ENCODE peak calls at places on chromosomes 12 and 14, in four cellular contexts. R is K562, K is GM12878, X is HepG2. L is an unnamed sample.

GRCh38 chr12:110661337-110661972 is 27.5 kb downstream of the HVCN1 start:
- DNase-seq in R (no peak), K (peak), X (no peak), L (no peak)

GRCh38 chr14:102057480-102058114 is 29.2 kb downstream of the HSP90AA1 start:
- DNase-seq in R (no peak), K (no peak), X (no peak), L (no peak)

GRCh38 chr12:118376089-118377004 is at the start of gene SUDS3:
- DNase-seq in R (peak), K (peak), X (peak), L (peak)

GRCh38 chr12:103637429-103637828 is 50.4 kb downstream of the STAB2 start:
- DNase-seq in R (no peak), K (no peak), X (no peak), L (no peak)

GRCh38 chr12:109467978-109468676 is 9.0 kb downstream of the KCTD10 start:
- DNase-seq in R (peak), K (no peak), X (no peak), L (no peak)

GRCh38 chr14:96064866-96065265 is 25.7 kb downstream of the C14orf132 start:
- DNase-seq in R (no peak), K (no peak), X (no peak), L (no peak)

GRCh38 chr12:48744251-48745008 is 27.9 kb upstream of the CCNT1 start:
- DNase-seq in R (no peak), K (no peak), X (no peak), L (no peak)

GRCh38 chr12:49049566-49050224 is 10.9 kb downstream of the KMT2D start:
- DNase-seq in R (no peak), K (no peak), X (no peak), L (no peak)

GRCh38 chr12:30928356-30929264 is 2.1 kb downstream of the TSPAN11 start:
- DNase-seq in R (no peak), K (no peak), X (no peak), L (no peak)

GRCh38 chr12:129549656-129550055 is 354.2 kb downstream of the TMEM132D start:
- DNase-seq in R (no peak), K (no peak), X (no peak), L (no peak)

GRCh38 chr14:29607129-29607528 is 320.5 kb downstream of the PRKD1 start:
- DNase-seq in R (no peak), K (no peak), X (no peak), L (no peak)

GRCh38 chr14:100538566-100539318 is 48.5 kb downstream of the BEGAIN start:
- DNase-seq in R (no peak), K (no peak), X (no peak), L (no peak)

GRCh38 chr12:111754671-111755070 is 12.1 kb upstream of the ALDH2 start:
- DNase-seq in R (no peak), K (no peak), X (no peak), L (no peak)

GRCh38 chr14:77092676-77093075 is 5.4 kb upstream of the CIPC start:
- DNase-seq in R (no peak), K (no peak), X (no peak), L (no peak)

DNA sequence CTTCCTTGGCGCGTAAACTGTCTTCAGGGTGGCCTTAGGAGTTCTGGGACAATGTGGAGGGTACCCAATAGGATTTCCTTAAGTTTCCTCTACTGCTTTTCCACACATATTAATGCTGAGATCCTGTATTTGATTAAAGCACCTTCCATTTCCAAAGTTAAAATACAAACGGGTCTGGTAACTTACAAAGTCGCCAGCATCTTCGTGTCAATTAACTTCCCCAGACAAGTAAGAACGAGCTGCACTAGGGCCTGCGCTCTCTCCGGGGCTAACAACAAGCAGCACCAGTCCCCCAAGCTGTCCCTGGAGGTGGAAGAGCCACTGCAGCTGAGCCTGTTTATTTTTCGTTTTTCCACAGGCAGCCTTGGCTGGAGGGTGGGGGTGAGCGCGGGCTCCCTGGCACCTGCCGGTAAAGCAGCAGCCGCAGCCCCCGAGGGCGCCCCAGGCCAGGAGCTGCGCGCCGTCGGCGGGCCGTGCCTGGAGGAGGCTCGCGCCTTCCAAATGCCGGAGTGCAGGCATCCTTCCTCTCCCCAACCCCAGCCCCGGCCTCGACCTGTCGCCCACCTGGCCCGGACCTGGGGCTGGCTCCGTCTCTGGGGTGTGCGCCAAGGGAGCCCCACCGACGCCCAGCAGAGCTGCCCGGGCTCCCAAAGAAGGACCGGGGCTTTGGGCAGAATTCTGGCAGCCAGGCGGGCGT is 130.7 kb downstream of the NDUFA12 start:
- DNase-seq in R (no peak), K (no peak), X (no peak), L (no peak)
- TF ChIP-seq JUNB in R (no peak), K (no peak), X (no peak), L (no peak)

GRCh38 chr12:62922539-62922938 is 12.4 kb downstream of the PPM1H start:
- DNase-seq in R (no peak), K (no peak), X (no peak), L (no peak)

GRCh38 chr12:62917939-62918338 is 17.0 kb downstream of the PPM1H start:
- DNase-seq in R (no peak), K (no peak), X (no peak), L (no peak)

GRCh38 chr12:62924084-62924483 is 10.9 kb downstream of the PPM1H start:
- DNase-seq in R (no peak), K (no peak), X (no peak), L (no peak)

GRCh38 chr12:62917066-62917465 is 17.9 kb downstream of the PPM1H start:
- DNase-seq in R (no peak), K (no peak), X (no peak), L (no peak)

DNA sequence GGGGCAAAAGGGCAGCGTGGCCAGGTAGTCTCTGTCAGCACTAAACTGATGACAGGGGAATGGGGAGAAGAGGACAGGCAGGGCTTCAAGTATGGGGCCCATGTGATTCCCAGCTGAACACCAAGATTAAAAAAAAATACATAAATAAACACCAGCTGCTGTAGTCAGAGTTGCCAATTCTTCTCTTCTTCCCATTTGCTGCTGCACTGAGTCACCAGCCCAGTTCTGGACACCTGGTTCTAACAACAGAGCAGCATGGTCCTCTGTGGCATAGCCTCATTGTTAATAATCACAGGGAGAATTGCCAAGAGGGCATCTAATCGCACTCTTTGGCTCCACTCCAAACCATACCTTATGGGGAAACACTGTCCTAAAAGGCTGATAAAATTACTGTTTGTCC is 15.1 kb downstream of the PPM1H start:
- DNase-seq in R (no peak), K (no peak), X (no peak), L (no peak)
- TF ChIP-seq MYC in R (no peak), K (no peak), X (no peak), L (no peak)

GRCh38 chr14:90087433-90087832 is 25.6 kb downstream of the KCNK13 start:
- DNase-seq in R (no peak), K (no peak), X (peak), L (no peak)
- TF ChIP-seq CHD4 in R (no peak), K (no peak), X (no peak), L (no peak)

DNA sequence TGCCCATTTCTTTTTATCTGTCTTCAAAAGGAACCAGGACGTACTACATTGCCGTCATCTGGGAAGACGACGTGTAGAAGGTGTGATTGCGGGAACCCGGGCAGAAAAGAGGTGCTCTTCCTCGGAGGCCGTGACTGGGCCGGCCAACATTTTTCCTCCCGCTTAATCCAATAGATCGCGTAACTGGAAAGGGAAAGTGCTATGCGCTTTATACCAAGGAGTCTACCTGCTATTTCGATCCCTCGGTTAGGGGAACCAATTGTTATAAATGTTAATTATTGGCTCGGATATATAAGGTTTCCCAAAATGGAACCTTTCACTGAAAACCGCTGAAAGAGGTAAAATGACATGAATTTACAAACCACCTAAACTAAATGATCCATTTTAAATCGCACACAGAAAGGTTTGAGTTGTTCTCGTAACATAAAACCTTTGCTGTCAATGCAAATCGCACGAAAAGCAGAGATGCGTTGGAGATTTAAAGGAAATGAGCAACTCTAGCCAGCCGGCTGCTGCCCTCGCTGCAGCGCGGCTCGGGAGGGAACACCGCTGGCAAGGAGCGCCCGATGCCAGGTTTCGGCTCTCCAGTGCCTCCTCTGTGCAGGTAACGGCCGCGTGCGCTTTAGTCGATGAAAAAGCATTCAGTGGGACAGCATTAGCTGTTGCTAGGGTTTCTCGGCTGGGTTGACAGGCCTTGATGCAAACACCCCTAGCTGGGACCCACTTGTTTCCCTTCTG is 2.8 kb upstream of the SIX1 start:
- DNase-seq in R (no peak), K (no peak), X (no peak), L (no peak)
- TF ChIP-seq JUNB in R (no peak), K (no peak), X (no peak), L (no peak)

DNA sequence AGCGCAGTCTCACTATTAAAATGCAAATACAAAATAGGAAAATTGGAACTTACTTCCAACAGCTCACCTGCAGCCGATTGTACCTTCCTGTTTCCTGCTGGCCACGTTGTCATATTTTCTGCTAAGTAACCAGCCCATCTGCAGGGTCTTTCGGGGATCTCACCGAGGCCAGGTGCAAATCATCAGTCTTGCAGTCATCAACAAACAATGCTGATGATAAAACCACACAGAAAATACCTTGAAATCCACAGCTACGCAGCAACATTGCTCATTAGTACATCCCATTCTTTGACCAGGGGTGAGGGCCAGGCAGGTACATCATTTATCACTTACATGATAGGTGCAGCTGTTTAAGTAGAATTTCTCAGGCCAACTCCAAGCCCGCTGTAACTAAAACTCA is 406.9 kb downstream of the TMEM121 start:
- DNase-seq in R (no peak), K (no peak), X (no peak), L (no peak)
- TF ChIP-seq MYC in R (no peak), K (no peak), X (no peak), L (no peak)

GRCh38 chr12:50689437-50689836 is 74.5 kb upstream of the ATF1 start:
- DNase-seq in R (no peak), K (no peak), X (no peak), L (no peak)
- TF ChIP-seq CHD4 in R (no peak), K (no peak), X (no peak), L (no peak)

DNA sequence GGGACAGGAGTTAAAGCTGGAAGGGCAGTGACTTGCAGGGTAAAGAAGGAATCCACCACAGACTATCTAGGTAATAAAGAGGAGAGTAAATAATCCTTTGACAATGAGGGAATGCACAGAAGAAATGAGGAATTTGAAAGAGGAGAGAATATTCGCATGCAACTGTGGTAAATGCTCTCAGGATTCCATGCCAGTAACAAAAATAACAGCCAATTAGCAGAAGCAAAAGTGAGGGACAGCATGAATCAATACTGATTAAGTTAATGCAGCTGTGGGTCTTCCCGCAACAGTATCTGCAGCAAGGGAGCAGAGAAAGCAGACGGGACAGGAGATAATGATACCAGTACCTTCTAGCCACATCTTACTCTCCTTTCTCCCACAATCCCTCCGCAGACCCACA is 76.9 kb downstream of the KITLG start:
- DNase-seq in R (no peak), K (no peak), X (no peak), L (no peak)
- TF ChIP-seq JUNB in R (no peak), K (no peak), X (no peak), L (no peak)